ENCODE peak calls at places on chromosomes 13 and 19, in four cellular contexts. G, B, H and P are unnamed samples.

GRCh38 chr13:53398051-53398450 is 369.4 kb downstream of the OLFM4 start:
- DNase-seq in B (no peak), G (no peak), H (no peak), P (no peak)

GRCh38 chr13:108595416-108596257 is 33.8 kb upstream of the MYO16 start:
- DNase-seq in G (peak), H (no peak), B (no peak), P (no peak)

GRCh38 chr13:30615851-30616311 is 1.8 kb upstream of the USPL1 start:
- DNase-seq in B (no peak), H (no peak), G (no peak), P (no peak)

GRCh38 chr13:66313408-66313807 is 916.7 kb downstream of the PCDH9 start:
- DNase-seq in G (peak), B (no peak), H (no peak), P (no peak)

GRCh38 chr19:591099-591958 is 1.6 kb downstream of the HCN2 start:
- DNase-seq in G (peak), B (no peak), H (no peak), P (no peak)

GRCh38 chr19:35403116-35403760 is 32.4 kb downstream of the GPR42 start:
- DNase-seq in G (no peak), B (no peak), H (no peak), P (peak)

GRCh38 chr13:95858286-95859075 is 181.5 kb downstream of the DNAJC3 start:
- DNase-seq in B (peak), H (no peak), G (peak), P (no peak)

GRCh38 chr19:897442-898039 is 4.3 kb downstream of the RNU6-9 start:
- DNase-seq in G (no peak), B (no peak), H (no peak), P (no peak)

GRCh38 chr19:31100945-31101344 is 248.3 kb downstream of the TSHZ3 start:
- DNase-seq in G (no peak), B (no peak), H (no peak), P (no peak)

GRCh38 chr19:46428278-46429141 is at the start of gene PNMA8C:
- DNase-seq in H (no peak), B (no peak), G (peak), P (no peak)

GRCh38 chr13:41833201-41833600 is 127.7 kb downstream of the VWA8 start:
- DNase-seq in B (no peak), G (peak), H (no peak), P (no peak)

GRCh38 chr13:27928805-27929753 is 9.3 kb downstream of the PDX1 start:
- DNase-seq in B (no peak), G (no peak), H (no peak), P (no peak)

GRCh38 chr13:49676581-49677298 is 14.5 kb downstream of the EBPL start:
- DNase-seq in H (no peak), B (no peak), G (no peak), P (no peak)

GRCh38 chr19:6925801-6926751 is 38.7 kb downstream of the ADGRE1 start:
- DNase-seq in H (no peak), B (no peak), G (peak), P (no peak)

GRCh38 chr19:38004505-38005223 is 97.7 kb downstream of the SIPA1L3 start:
- DNase-seq in H (peak), B (peak), G (peak), P (peak)

GRCh38 chr13:78960881-78961280 is 301.9 kb upstream of the OBI1 start:
- DNase-seq in H (no peak), B (no peak), G (no peak), P (no peak)

GRCh38 chr19:42563352-42564210 is 31.1 kb downstream of the CEACAM8 start:
- DNase-seq in H (no peak), G (peak), B (peak), P (no peak)

GRCh38 chr19:7280940-7281666 is 13.1 kb downstream of the INSR start:
- DNase-seq in H (no peak), B (no peak), G (no peak), P (no peak)

GRCh38 chr13:48144413-48145035 is 49.6 kb upstream of the MED4 start:
- DNase-seq in B (no peak), H (no peak), G (peak), P (no peak)

GRCh38 chr13:32007494-32007893 is 24.1 kb upstream of the FRY start:
- DNase-seq in G (no peak), H (no peak), B (no peak), P (no peak)

GRCh38 chr13:19618925-19619324 is 14.5 kb upstream of the MPHOSPH8 start:
- DNase-seq in B (no peak), H (no peak), G (peak), P (no peak)